ENCODE peak calls at places on chromosomes 4 and X, in seven cellular contexts. O is T-cell; M is sciatic nerve; B is NAMALWA; G is testis; A is stimulated activated CD8-positive, alpha-beta memory T cell treated with anti-CD3 and anti-CD28 coated beads, Interleukin-15, amount 100 ng/mL, for 24 hours; Z is DMS53. J is an unnamed sample.

GRCh38 chr4:122764071-122764807 is 31.7 kb downstream of the BBS12 start:
- DNase-seq in G (no peak), O (no peak), M (no peak), Z (no peak), A (no peak), B (no peak), J (no peak)

GRCh38 chr4:168028568-168028967 is 63.8 kb upstream of the ANXA10 start:
- DNase-seq in M (no peak), B (no peak), A (no peak), Z (peak), O (no peak), G (no peak), J (no peak)

GRCh38 chr4:124290678-124291077 is 421.9 kb downstream of the ANKRD50 start:
- DNase-seq in A (no peak), M (no peak), Z (peak), O (no peak), B (no peak), G (no peak), J (no peak)

GRCh38 chr4:56681158-56681848 is at the start of gene HOPX:
- DNase-seq in O (peak), A (no peak), B (no peak), M (no peak), G (peak), Z (peak), J (no peak)

GRCh38 chr4:17013382-17014006 is 115.0 kb upstream of the LDB2 start:
- DNase-seq in M (no peak), Z (no peak), G (no peak), A (no peak), B (no peak), O (no peak), J (no peak)

GRCh38 chrX:134513091-134513490 is 53.1 kb downstream of the HPRT1 start:
- DNase-seq in B (no peak), Z (no peak), G (no peak), A (no peak), O (no peak), M (no peak), J (no peak)

GRCh38 chr4:173125216-173125812 is 43.3 kb upstream of the GALNT7 start:
- DNase-seq in G (no peak), Z (no peak), B (no peak), O (no peak), M (no peak), A (no peak), J (no peak)

GRCh38 chr4:4720671-4721070 is 138.8 kb upstream of the MSX1 start:
- DNase-seq in O (no peak), Z (peak), B (no peak), G (no peak), A (no peak), M (no peak), J (no peak)

GRCh38 chr4:9804918-9805317 is 23.5 kb downstream of the DRD5 start:
- DNase-seq in M (no peak), G (no peak), A (no peak), B (no peak), O (no peak), Z (no peak), J (no peak)

GRCh38 chr4:128635141-128635911 is 174.2 kb upstream of the JADE1 start:
- DNase-seq in A (no peak), Z (peak), O (no peak), G (peak), B (no peak), M (no peak), J (no peak)

GRCh38 chr4:138182838-138183426 is 59.2 kb downstream of the SLC7A11 start:
- DNase-seq in M (no peak), A (no peak), G (peak), O (no peak), Z (peak), B (peak), J (peak)

GRCh38 chr4:166777760-166778159 is 456.5 kb downstream of the SPOCK3 start:
- DNase-seq in B (no peak), G (no peak), O (no peak), M (no peak), A (no peak), Z (no peak), J (no peak)